ENCODE peak calls at places on chromosomes 16 and 17, in eight cellular contexts. Z is stomach, K is body of pancreas, Y is right lobe of liver, G is PC-3, I is thoracic aorta, U is kidney, A is fibroblast of lung. D is an unnamed sample.

GRCh38 chr17:32648450-32648849 is 161.7 kb downstream of the CDK5R1 start:
- DNase-seq in K (no peak), A (no peak), Y (no peak), G (no peak), Z (no peak), I (no peak), U (no peak), D (no peak)

GRCh38 chr17:82767041-82767754 is 15.3 kb downstream of the TBCD start:
- DNase-seq in Y (peak), U (no peak), I (no peak), A (peak), K (peak), Z (peak), G (peak), D (no peak)

GRCh38 chr17:67055811-67056745 is 11.7 kb downstream of the CACNG1 start:
- DNase-seq in I (no peak), A (no peak), U (no peak), Z (no peak), K (no peak), G (no peak), Y (no peak), D (no peak)

GRCh38 chr16:56732832-56733231 is 2.9 kb downstream of the NUP93 start:
- DNase-seq in I (no peak), G (no peak), U (no peak), A (no peak), K (no peak), Z (no peak), Y (no peak), D (no peak)

GRCh38 chr16:70686376-70687171 is 721 bp upstream of the MTSS2 start:
- DNase-seq in U (no peak), Z (no peak), A (no peak), I (no peak), Y (peak), K (no peak), G (no peak), D (no peak)

GRCh38 chr17:77433385-77434135 is 292.8 kb downstream of the SEC14L1 start:
- DNase-seq in G (no peak), U (peak), A (peak), K (no peak), Y (no peak), Z (no peak), I (no peak), D (no peak)

GRCh38 chr16:31713945-31714898 is 159.4 kb upstream of the ZNF267 start:
- DNase-seq in G (no peak), U (no peak), Z (no peak), I (no peak), K (no peak), Y (no peak), A (no peak), D (no peak)

GRCh38 chr16:67001159-67001486 is 12.7 kb downstream of the CES4A start:
- DNase-seq in Y (no peak), A (no peak), G (no peak), U (no peak), Z (no peak), K (no peak), I (no peak), D (no peak)

GRCh38 chr17:3976675-3977171 is 12.5 kb upstream of the ATP2A3 start:
- DNase-seq in A (no peak), Y (peak), K (peak), U (peak), G (no peak), I (peak), Z (peak), D (no peak)

GRCh38 chr17:37220609-37220953 is 155.2 kb upstream of the C17orf78 start:
- DNase-seq in G (peak), Y (no peak), I (no peak), K (no peak), Z (no peak), U (no peak), A (no peak), D (peak)

GRCh38 chr16:52469775-52470174 is 77.2 kb downstream of the TOX3 start:
- DNase-seq in Y (no peak), Z (no peak), K (no peak), G (peak), U (no peak), I (no peak), A (peak), D (no peak)

GRCh38 chr17:7627250-7628121 is at the start of gene SAT2:
- DNase-seq in Z (peak), G (peak), A (peak), Y (peak), K (peak), I (peak), U (peak), D (peak)

GRCh38 chr16:67662653-67663010 is 1.9 kb downstream of the PARD6A start:
- DNase-seq in Y (no peak), Z (no peak), A (no peak), K (no peak), U (no peak), G (no peak), I (no peak), D (no peak)

GRCh38 chr17:73901249-73901648 is 257.0 kb upstream of the SDK2 start:
- DNase-seq in G (no peak), K (no peak), Y (no peak), A (no peak), Z (no peak), U (no peak), I (no peak), D (no peak)
- H3K4me3 ChIP-seq in G (no peak), K (no peak), Y (no peak), A (no peak), Z (peak), U (no peak), I (peak), D (peak)

GRCh38 chr17:74971069-74971841 is 1.3 kb downstream of the HID1 start:
- DNase-seq in I (no peak), A (no peak), K (no peak), Z (no peak), G (no peak), U (no peak), Y (no peak), D (no peak)

GRCh38 chr17:74971842-74972106 is 785 bp downstream of the HID1 start:
- DNase-seq in K (no peak), I (no peak), Y (no peak), U (no peak), A (no peak), Z (no peak), G (no peak), D (no peak)

GRCh38 chr17:74972973-74973328 is 392 bp upstream of the HID1 start:
- DNase-seq in Y (no peak), G (no peak), A (no peak), U (no peak), I (no peak), K (no peak), Z (no peak), D (no peak)

GRCh38 chr17:74970395-74970794 is 2.2 kb downstream of the HID1 start:
- DNase-seq in K (no peak), U (no peak), Z (no peak), I (no peak), A (no peak), Y (no peak), G (no peak), D (no peak)

DNA sequence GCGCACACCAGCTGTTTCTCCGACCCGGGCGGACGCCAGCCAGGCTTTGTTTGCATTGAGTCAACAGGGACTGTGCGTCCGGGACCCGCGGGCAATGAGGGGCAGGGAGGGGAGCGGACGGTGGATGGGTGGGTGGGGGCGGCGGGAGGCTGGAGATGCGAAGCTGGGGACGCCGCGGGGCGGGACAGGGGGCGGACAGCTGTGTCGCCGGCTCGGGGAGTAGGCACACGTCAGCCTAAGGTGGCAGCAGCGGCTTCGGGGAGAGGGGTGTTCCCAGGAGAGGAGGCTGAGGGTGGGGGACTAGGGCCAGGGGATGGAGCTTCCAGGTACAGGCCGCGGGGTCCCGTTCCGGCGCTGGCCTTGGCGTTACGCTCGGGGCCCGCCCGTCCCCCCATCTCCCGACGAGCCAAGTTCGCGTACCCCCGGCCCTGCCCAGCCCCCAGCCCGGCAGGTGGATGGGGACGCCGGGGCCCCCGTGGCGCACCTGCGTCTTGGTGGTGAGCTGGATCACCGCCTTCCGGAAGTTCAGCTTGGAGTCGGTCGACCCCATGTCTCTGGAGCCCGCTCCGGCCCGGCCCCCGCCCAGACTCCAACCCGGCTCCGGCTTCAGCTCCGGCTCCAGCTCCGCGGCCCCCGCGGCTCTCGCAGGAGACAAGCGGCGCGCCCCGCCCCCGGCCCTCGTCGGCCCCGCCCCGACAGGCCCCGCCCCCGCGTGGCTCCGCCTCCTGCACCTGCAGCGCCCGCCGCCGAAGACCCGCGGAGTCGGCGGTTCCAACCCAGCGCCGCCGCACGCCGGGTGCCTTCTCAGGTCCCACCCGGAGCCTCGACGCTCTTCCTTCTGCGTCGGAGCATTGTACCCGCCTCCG is at the start of gene HID1:
- DNase-seq in G (peak), K (peak), Y (no peak), Z (peak), U (peak), A (no peak), I (no peak), D (peak)
- H3K27ac ChIP-seq in G (peak), K (peak), Y (peak), Z (peak), U (peak), A (no peak), I (no peak), D (peak)

GRCh38 chr17:64276961-64277505 is 14.0 kb upstream of the TEX2 start:
- DNase-seq in A (no peak), K (no peak), Y (no peak), G (no peak), Z (no peak), I (no peak), U (no peak), D (no peak)

GRCh38 chr17:64278614-64279013 is 15.6 kb upstream of the TEX2 start:
- DNase-seq in G (peak), Z (no peak), K (no peak), Y (no peak), I (no peak), U (no peak), A (peak), D (no peak)

GRCh38 chr17:64277831-64278562 is 14.9 kb upstream of the TEX2 start:
- DNase-seq in U (no peak), K (no peak), Y (no peak), Z (no peak), G (no peak), A (no peak), I (no peak), D (no peak)

GRCh38 chr17:64282753-64283080 is 19.7 kb upstream of the TEX2 start:
- DNase-seq in K (no peak), I (no peak), A (no peak), U (no peak), Z (no peak), G (peak), Y (no peak), D (no peak)

DNA sequence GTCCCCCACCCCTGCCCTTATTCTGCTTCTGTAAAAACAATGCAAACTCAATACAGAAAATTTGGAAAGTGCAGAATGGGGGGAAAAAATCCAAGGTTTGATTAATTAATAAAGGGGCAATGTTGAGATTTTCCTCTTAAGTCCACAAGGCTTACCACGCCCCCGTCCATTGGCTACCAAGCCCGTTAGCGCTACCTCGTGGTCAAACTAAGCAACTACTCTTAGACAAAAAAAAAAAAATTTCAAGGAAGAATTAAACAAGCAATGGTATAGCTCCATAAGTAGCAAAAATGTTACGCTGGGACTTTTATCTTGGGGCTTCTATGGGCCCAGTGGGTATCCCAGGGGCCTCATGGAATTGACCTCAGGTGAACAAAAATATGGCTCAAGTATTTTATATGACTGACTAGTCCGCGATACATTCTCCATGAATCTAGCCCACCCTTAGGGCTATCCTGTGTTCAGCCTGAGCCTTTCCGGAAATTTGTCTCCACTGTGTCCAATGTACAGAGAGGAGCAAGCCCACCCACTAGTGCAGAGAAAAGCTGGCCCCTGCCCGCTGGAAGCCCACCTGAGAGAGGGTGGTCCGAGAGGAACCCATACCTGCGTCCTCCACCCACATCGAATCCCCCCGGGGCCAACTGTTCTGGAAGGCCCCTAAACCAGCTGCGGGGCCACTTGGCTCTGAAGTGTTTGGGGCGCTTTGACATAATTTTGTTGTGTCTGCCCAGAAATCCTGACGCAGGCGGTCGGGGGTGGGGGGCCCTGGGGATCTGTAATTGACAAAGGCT is 19.1 kb upstream of the TEX2 start:
- DNase-seq in A (peak), G (peak), Z (peak), K (peak), U (no peak), Y (peak), I (no peak), D (peak)
- H3K4me3 ChIP-seq in A (no peak), G (peak), Z (no peak), K (no peak), U (no peak), Y (no peak), I (no peak), D (no peak)

GRCh38 chr17:62706598-62707424 is 79.3 kb downstream of the MRC2 start:
- DNase-seq in I (no peak), U (no peak), A (no peak), G (no peak), Z (no peak), Y (peak), K (no peak), D (no peak)

GRCh38 chr17:62705116-62705515 is 77.6 kb downstream of the MRC2 start:
- DNase-seq in K (no peak), Y (peak), I (no peak), G (no peak), Z (peak), U (no peak), A (peak), D (no peak)

GRCh38 chr17:62707425-62707739 is 79.9 kb downstream of the MRC2 start:
- DNase-seq in A (no peak), K (no peak), G (no peak), I (no peak), Y (no peak), U (no peak), Z (no peak), D (no peak)

GRCh38 chr17:62705781-62706597 is 78.5 kb downstream of the MRC2 start:
- DNase-seq in A (peak), U (no peak), K (no peak), G (no peak), I (no peak), Z (no peak), Y (peak), D (peak)

DNA sequence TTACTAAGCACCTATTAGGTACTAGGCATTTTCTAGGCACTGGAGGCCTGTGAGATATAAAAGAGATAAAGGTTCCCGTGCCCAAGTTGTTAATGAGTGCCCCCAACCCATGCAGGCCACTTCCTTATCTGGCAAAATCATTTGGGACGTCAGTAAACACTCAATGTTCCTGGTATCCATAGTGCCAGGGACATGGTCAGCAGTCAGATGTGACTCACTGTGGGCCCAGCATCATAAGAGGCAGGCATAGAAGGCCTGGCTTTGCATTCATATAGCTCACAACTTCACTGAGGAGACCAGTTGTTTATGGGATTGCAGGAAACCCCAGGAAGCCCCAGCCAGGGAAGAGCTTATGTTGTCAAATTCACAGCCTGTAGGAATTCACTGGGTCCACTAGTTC is 81.1 kb downstream of the MRC2 start:
- DNase-seq in Z (no peak), Y (no peak), A (peak), K (no peak), U (no peak), I (no peak), G (no peak), D (no peak)
- H3K27ac ChIP-seq in Z (no peak), Y (no peak), A (no peak), K (no peak), U (no peak), I (no peak), G (no peak), D (no peak)

DNA sequence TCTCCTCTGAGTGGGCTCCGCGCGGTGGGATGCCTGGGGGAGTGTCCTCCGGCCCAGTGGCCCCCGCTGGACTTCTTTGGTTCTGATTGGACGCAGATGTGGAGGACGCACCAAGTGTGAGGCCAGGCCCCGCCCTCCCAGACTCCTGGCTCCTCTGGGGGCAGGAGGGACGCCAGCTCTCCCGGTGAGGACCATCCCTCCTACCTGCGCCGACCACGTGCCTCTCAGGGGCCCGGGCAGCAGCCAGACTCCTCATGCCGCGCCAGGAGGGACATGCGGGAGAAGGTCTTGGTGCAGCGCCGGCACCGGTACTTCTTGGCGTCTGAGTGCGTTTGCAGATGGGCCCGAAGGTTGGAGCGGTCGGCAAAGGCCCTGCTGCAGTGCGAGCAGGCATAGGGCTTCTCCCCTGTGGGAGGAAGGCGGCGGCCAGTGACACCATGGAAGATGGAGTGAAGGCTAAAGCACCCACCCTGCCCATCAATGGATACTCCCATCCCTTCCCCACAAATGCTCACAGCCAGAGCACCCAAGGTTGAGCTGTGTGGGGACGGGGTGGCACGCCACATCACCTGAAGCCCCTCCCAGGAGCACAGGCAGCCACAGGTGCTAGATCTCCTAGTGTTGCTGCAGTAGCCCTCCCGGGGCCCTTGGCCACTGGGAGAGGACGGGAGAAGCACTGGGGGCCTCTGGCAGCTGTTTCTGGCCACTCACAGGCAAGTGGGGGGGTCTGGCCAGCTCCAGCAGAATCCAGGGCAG is 7.9 kb downstream of the SNAI3 start:
- DNase-seq in G (no peak), I (no peak), A (no peak), Y (peak), U (peak), Z (no peak), K (no peak), D (no peak)
- H3K4me3 ChIP-seq in G (no peak), I (no peak), A (no peak), Y (no peak), U (no peak), Z (no peak), K (no peak), D (no peak)

GRCh38 chr16:2152695-2153506 is 2.7 kb upstream of the TRAF7 start:
- DNase-seq in I (no peak), U (peak), K (peak), A (peak), Y (peak), G (peak), Z (peak), D (no peak)

GRCh38 chr16:2149630-2150417 is 1.4 kb downstream of the RAB26 start:
- DNase-seq in Y (no peak), U (peak), A (peak), G (peak), K (no peak), I (no peak), Z (no peak), D (no peak)

GRCh38 chr16:2151188-2152091 is 3.0 kb downstream of the RAB26 start:
- DNase-seq in Z (no peak), A (no peak), G (no peak), I (no peak), K (no peak), U (peak), Y (peak), D (no peak)

GRCh38 chr16:2148714-2149629 is 547 bp downstream of the RAB26 start:
- DNase-seq in U (peak), K (peak), G (peak), Z (peak), I (no peak), Y (peak), A (peak), D (no peak)

GRCh38 chr16:2150418-2151187 is 2.2 kb downstream of the RAB26 start:
- DNase-seq in I (no peak), K (peak), Y (peak), G (peak), Z (peak), U (peak), A (peak), D (no peak)
- H3K27ac ChIP-seq in I (no peak), K (peak), Y (no peak), G (no peak), Z (peak), U (no peak), A (no peak), D (peak)

DNA sequence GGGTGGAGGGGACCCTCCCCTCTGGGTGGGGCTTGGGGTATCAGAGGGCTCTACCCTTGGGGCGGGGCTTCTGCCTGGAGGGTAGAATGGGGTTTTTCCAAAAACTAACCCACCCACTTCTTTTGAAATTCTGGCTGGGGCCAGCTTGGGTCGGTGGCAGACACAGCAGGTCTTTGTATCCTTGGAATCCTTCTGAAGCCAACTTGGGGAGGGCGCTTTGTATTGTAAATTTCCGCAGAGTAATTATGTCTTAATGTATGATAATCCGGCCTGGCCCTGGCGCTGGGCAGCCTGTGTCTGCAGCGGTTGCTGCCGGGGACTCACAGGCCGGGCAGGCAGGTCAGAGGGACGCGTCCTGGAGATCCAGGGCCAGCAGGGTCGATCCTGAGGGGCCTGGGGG is 33.9 kb upstream of the GSE1 start:
- DNase-seq in K (no peak), U (no peak), A (no peak), I (no peak), Y (no peak), Z (no peak), G (no peak), D (no peak)
- H3K4me3 ChIP-seq in K (no peak), U (no peak), A (no peak), I (no peak), Y (no peak), Z (no peak), G (no peak), D (no peak)

GRCh38 chr17:50480142-50480764 is 1.6 kb downstream of the RSAD1 start:
- DNase-seq in I (no peak), Z (no peak), K (no peak), U (no peak), A (no peak), G (no peak), Y (no peak), D (no peak)
- H3K27ac ChIP-seq in I (no peak), Z (peak), K (no peak), U (peak), A (no peak), G (no peak), Y (no peak), D (no peak)

GRCh38 chr17:75475144-75475835 is 18.9 kb downstream of the TMEM94 start:
- DNase-seq in A (peak), K (no peak), G (no peak), U (peak), Y (no peak), Z (no peak), I (no peak), D (no peak)
- H3K4me3 ChIP-seq in A (no peak), K (no peak), G (no peak), U (no peak), Y (no peak), Z (no peak), I (peak), D (no peak)